ENCODE peak calls at places on chromosomes 6 and 20, in four cellular contexts. One of them, this sample, is unnamed.

GRCh38 chr6:137473651-137474050 is 20.5 kb downstream of the OLIG3 start:
- DNase-seq in neuronal stem cell: peak; percentile 24
- DNase-seq in IMR-90: no peak
- DNase-seq in mesendoderm: no peak
- DNase-seq in this sample: no peak

GRCh38 chr6:16659471-16660156 is 101.6 kb downstream of the ATXN1 start:
- DNase-seq in neuronal stem cell: no peak
- DNase-seq in IMR-90: peak; percentile 41
- DNase-seq in mesendoderm: no peak
- DNase-seq in this sample: no peak

GRCh38 chr6:16140607-16141006 is 11.7 kb downstream of the MYLIP start:
- DNase-seq in neuronal stem cell: no peak
- DNase-seq in IMR-90: no peak
- DNase-seq in mesendoderm: no peak
- DNase-seq in this sample: no peak

GRCh38 chr6:83868639-83869038 is 9.2 kb downstream of the CYB5R4 start:
- DNase-seq in neuronal stem cell: no peak
- DNase-seq in IMR-90: peak; percentile 77
- DNase-seq in mesendoderm: no peak
- DNase-seq in this sample: peak; percentile 15

GRCh38 chr20:12012241-12013222 is 94.8 kb downstream of the BTBD3 start:
- DNase-seq in neuronal stem cell: peak; percentile 42
- DNase-seq in IMR-90: peak; percentile 52
- DNase-seq in mesendoderm: peak; percentile 88
- DNase-seq in this sample: peak; percentile 40

GRCh38 chr6:151681426-151682059 is 125.9 kb upstream of the ESR1 start:
- DNase-seq in neuronal stem cell: no peak
- DNase-seq in IMR-90: no peak
- DNase-seq in mesendoderm: no peak
- DNase-seq in this sample: no peak

GRCh38 chr6:168393126-168393870 is 47.7 kb upstream of the SMOC2 start:
- DNase-seq in neuronal stem cell: no peak
- DNase-seq in IMR-90: no peak
- DNase-seq in mesendoderm: no peak
- DNase-seq in this sample: no peak

GRCh38 chr6:138222901-138223546 is 4.7 kb upstream of the PBOV1 start:
- DNase-seq in neuronal stem cell: no peak
- DNase-seq in IMR-90: no peak
- DNase-seq in mesendoderm: no peak
- DNase-seq in this sample: no peak

GRCh38 chr20:62884556-62884955 is 22.9 kb upstream of the TCFL5 start:
- DNase-seq in neuronal stem cell: no peak
- DNase-seq in IMR-90: no peak
- DNase-seq in mesendoderm: no peak
- DNase-seq in this sample: no peak

GRCh38 chr6:28606424-28607391 is 81.0 kb downstream of the GPX5 start:
- DNase-seq in neuronal stem cell: peak; percentile 57
- DNase-seq in IMR-90: peak; percentile 72
- DNase-seq in mesendoderm: peak; percentile 92
- DNase-seq in this sample: peak; percentile 74

GRCh38 chr20:60152792-60153191 is 194.6 kb downstream of the CDH26 start:
- DNase-seq in neuronal stem cell: no peak
- DNase-seq in IMR-90: no peak
- DNase-seq in mesendoderm: no peak
- DNase-seq in this sample: no peak

GRCh38 chr6:15527838-15528617 is 134.8 kb downstream of the DTNBP1 start:
- DNase-seq in neuronal stem cell: no peak
- DNase-seq in IMR-90: peak; percentile 44
- DNase-seq in mesendoderm: no peak
- DNase-seq in this sample: no peak

GRCh38 chr20:48455606-48456360 is 372.0 kb downstream of the PREX1 start:
- DNase-seq in neuronal stem cell: no peak
- DNase-seq in IMR-90: no peak
- DNase-seq in mesendoderm: peak; percentile 86
- DNase-seq in this sample: no peak

GRCh38 chr6:11585426-11586016 is 48.0 kb downstream of the TMEM170B start:
- DNase-seq in neuronal stem cell: peak; percentile 43
- DNase-seq in IMR-90: peak; percentile 79
- DNase-seq in mesendoderm: peak; percentile 73
- DNase-seq in this sample: peak; percentile 74

GRCh38 chr20:2301164-2301622 is 5.4 kb downstream of the TGM3 start:
- DNase-seq in neuronal stem cell: no peak
- DNase-seq in IMR-90: no peak
- DNase-seq in mesendoderm: peak; percentile 34
- DNase-seq in this sample: peak; percentile 50

GRCh38 chr6:85747093-85747492 is 104.4 kb upstream of the SYNCRIP start:
- DNase-seq in neuronal stem cell: no peak
- DNase-seq in IMR-90: peak; percentile 50
- DNase-seq in mesendoderm: no peak
- DNase-seq in this sample: no peak

GRCh38 chr6:158531970-158532369 is 27.9 kb upstream of the TMEM181 start:
- DNase-seq in neuronal stem cell: no peak
- DNase-seq in IMR-90: no peak
- DNase-seq in mesendoderm: no peak
- DNase-seq in this sample: no peak

GRCh38 chr6:148885154-148885870 is 138.5 kb downstream of the UST start:
- DNase-seq in neuronal stem cell: no peak
- DNase-seq in IMR-90: peak; percentile 91
- DNase-seq in mesendoderm: no peak
- DNase-seq in this sample: peak; percentile 95

GRCh38 chr6:153003294-153003645 is 761 bp upstream of the MTRF1L start:
- DNase-seq in neuronal stem cell: no peak
- DNase-seq in IMR-90: peak; percentile 20
- DNase-seq in mesendoderm: peak; percentile 47
- DNase-seq in this sample: no peak

GRCh38 chr6:66772785-66773184 is 1065.8 kb upstream of the EYS start:
- DNase-seq in neuronal stem cell: no peak
- DNase-seq in IMR-90: no peak
- DNase-seq in mesendoderm: peak; percentile 67
- DNase-seq in this sample: peak; percentile 67

GRCh38 chr6:161476711-161477110 is 202.8 kb upstream of the AGPAT4 start:
- DNase-seq in neuronal stem cell: no peak
- DNase-seq in IMR-90: no peak
- DNase-seq in mesendoderm: no peak
- DNase-seq in this sample: no peak

GRCh38 chr6:144390886-144391285 is 105.8 kb downstream of the UTRN start:
- DNase-seq in neuronal stem cell: no peak
- DNase-seq in IMR-90: peak; percentile 13
- DNase-seq in mesendoderm: no peak
- DNase-seq in this sample: no peak

GRCh38 chr20:16574656-16575355 is 1.6 kb upstream of the KIF16B start:
- DNase-seq in neuronal stem cell: peak; percentile 56
- DNase-seq in IMR-90: peak; percentile 68
- DNase-seq in mesendoderm: peak; percentile 95
- DNase-seq in this sample: peak; percentile 84

GRCh38 chr20:32477594-32478512 is 107.3 kb downstream of the NOL4L start:
- DNase-seq in neuronal stem cell: no peak
- DNase-seq in IMR-90: no peak
- DNase-seq in mesendoderm: no peak
- DNase-seq in this sample: peak; percentile 50

GRCh38 chr6:110285306-110286060 is 72.7 kb downstream of the METTL24 start:
- DNase-seq in neuronal stem cell: no peak
- DNase-seq in IMR-90: no peak
- DNase-seq in mesendoderm: peak; percentile 64
- DNase-seq in this sample: no peak

GRCh38 chr6:79605968-79606764 is 25.0 kb upstream of the SH3BGRL2 start:
- DNase-seq in neuronal stem cell: no peak
- DNase-seq in IMR-90: no peak
- DNase-seq in mesendoderm: peak; percentile 47
- DNase-seq in this sample: no peak

GRCh38 chr6:48213076-48213788 is 102.2 kb upstream of the PTCHD4 start:
- DNase-seq in neuronal stem cell: no peak
- DNase-seq in IMR-90: no peak
- DNase-seq in mesendoderm: no peak
- DNase-seq in this sample: peak; percentile 13

GRCh38 chr6:22366214-22366613 is 69.4 kb upstream of the PRL start:
- DNase-seq in neuronal stem cell: no peak
- DNase-seq in IMR-90: peak; percentile 27
- DNase-seq in mesendoderm: no peak
- DNase-seq in this sample: peak; percentile 45

GRCh38 chr6:149362289-149362688 is 37.8 kb upstream of the SUMO4 start:
- DNase-seq in neuronal stem cell: no peak
- DNase-seq in IMR-90: no peak
- DNase-seq in mesendoderm: no peak
- DNase-seq in this sample: no peak

GRCh38 chr6:6674872-6675271 is 86.4 kb downstream of the LY86 start:
- DNase-seq in neuronal stem cell: no peak
- DNase-seq in IMR-90: no peak
- DNase-seq in mesendoderm: peak; percentile 66
- DNase-seq in this sample: no peak

GRCh38 chr6:99548706-99549105 is 19.8 kb downstream of the CCNC start:
- DNase-seq in neuronal stem cell: no peak
- DNase-seq in IMR-90: no peak
- DNase-seq in mesendoderm: no peak
- DNase-seq in this sample: no peak

GRCh38 chr6:17022604-17023003 is 79.2 kb upstream of the STMND1 start:
- DNase-seq in neuronal stem cell: no peak
- DNase-seq in IMR-90: no peak
- DNase-seq in mesendoderm: no peak
- DNase-seq in this sample: no peak

GRCh38 chr6:7183707-7184106 is 75.9 kb downstream of the RREB1 start:
- DNase-seq in neuronal stem cell: no peak
- DNase-seq in IMR-90: no peak
- DNase-seq in mesendoderm: peak; percentile 67
- DNase-seq in this sample: no peak

DNA sequence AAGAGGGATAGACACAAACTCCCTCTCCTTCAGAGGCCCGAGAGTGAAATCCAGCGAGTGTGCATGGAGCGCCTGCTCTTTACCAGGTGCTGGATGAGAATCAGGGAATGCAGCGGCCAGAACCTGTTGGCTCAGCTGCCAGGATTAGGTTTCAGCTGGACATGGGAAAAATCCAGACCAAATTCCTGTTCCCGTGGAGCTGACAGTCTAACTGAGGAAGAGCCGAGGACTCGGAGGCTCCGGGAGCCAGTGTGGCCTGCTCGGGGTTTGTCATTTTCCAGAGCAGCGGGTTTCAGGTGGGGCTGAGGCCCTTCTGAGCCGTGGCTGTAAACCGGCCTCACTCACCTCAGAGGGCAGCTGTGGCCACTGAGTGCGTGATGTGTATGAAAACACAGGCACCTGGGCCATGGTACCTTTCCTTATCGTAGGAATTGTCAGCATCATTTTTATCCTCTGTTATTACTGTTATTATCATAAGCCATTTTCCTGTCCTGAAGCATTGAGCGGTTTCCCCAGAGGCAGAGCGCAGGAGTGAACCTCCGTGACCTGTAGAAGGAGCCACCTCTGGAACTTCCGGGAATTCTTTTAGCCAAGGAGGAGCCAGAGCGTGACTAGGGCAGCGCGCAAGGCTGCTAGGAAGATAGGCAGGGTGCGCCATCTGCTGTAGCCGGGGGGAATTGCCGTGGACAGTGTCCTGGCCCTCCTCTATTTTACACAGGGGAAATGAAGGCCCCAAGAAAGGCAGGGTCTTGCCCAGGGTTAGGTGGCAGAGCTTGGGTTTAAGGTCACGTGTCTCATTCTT is 27.3 kb downstream of the PKIG start:
- DNase-seq in neuronal stem cell: peak; percentile 80
- DNase-seq in IMR-90: peak; percentile 78
- DNase-seq in mesendoderm: peak; percentile 95
- DNase-seq in this sample: peak; percentile 86
- H2BK5ac ChIP-seq in neuronal stem cell: no peak overlapping the region
- H2BK5ac ChIP-seq in IMR-90: peak overlapping the region; percentile 43
- H2BK5ac ChIP-seq in mesendoderm: no peak overlapping the region
- H2BK5ac ChIP-seq in this sample: no peak overlapping the region

GRCh38 chr20:37464611-37465010 is 56.4 kb upstream of the NNAT start:
- DNase-seq in neuronal stem cell: no peak
- DNase-seq in IMR-90: no peak
- DNase-seq in mesendoderm: no peak
- DNase-seq in this sample: no peak
- H3K4me3 ChIP-seq in neuronal stem cell: no peak overlapping the region
- H3K4me3 ChIP-seq in IMR-90: no peak overlapping the region
- H3K4me3 ChIP-seq in mesendoderm: no peak overlapping the region
- H3K4me3 ChIP-seq in this sample: no peak overlapping the region

DNA sequence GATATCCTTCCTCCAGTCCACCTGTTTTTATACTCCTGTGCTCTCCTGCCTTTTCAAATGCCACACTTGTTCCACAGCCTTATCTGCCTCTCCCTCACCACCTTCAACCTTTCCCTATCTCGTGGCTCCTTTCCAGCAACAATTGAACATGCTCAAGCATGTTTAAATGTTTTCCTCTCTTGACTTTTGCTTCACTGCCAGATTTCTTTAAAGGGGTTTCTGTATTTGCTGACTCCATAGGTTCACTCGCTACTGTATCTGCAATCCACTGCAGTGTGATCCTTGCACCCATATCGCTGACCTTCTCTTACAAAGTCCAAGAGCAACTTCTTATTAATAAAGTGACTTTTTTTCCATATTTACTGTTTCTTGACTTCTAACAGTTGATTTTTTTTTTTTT is 11.2 kb upstream of the GMNN start:
- DNase-seq in neuronal stem cell: no peak
- DNase-seq in IMR-90: no peak
- DNase-seq in mesendoderm: no peak
- DNase-seq in this sample: no peak
- H2BK5ac ChIP-seq in neuronal stem cell: no peak overlapping the region
- H2BK5ac ChIP-seq in IMR-90: no peak overlapping the region
- H2BK5ac ChIP-seq in mesendoderm: no peak overlapping the region
- H2BK5ac ChIP-seq in this sample: no peak overlapping the region

GRCh38 chr6:139270249-139270648 is 21.5 kb downstream of the TXLNB start:
- DNase-seq in neuronal stem cell: no peak
- DNase-seq in IMR-90: no peak
- DNase-seq in mesendoderm: no peak
- DNase-seq in this sample: no peak

GRCh38 chr6:139265512-139266190 is 26.1 kb downstream of the TXLNB start:
- DNase-seq in neuronal stem cell: no peak
- DNase-seq in IMR-90: no peak
- DNase-seq in mesendoderm: no peak
- DNase-seq in this sample: no peak

GRCh38 chr6:139271056-139271455 is 20.7 kb downstream of the TXLNB start:
- DNase-seq in neuronal stem cell: no peak
- DNase-seq in IMR-90: peak; percentile 77
- DNase-seq in mesendoderm: no peak
- DNase-seq in this sample: peak; percentile 87
- H3K4me3 ChIP-seq in neuronal stem cell: no peak overlapping the region
- H3K4me3 ChIP-seq in IMR-90: no peak overlapping the region
- H3K4me3 ChIP-seq in mesendoderm: no peak overlapping the region
- H3K4me3 ChIP-seq in this sample: no peak overlapping the region

GRCh38 chr20:33830371-33830770 is 19.2 kb downstream of the CHMP4B start:
- DNase-seq in neuronal stem cell: no peak
- DNase-seq in IMR-90: peak; percentile 46
- DNase-seq in mesendoderm: no peak
- DNase-seq in this sample: peak; percentile 65
- H2BK5ac ChIP-seq in neuronal stem cell: no peak overlapping the region
- H2BK5ac ChIP-seq in IMR-90: no peak overlapping the region
- H2BK5ac ChIP-seq in mesendoderm: no peak overlapping the region
- H2BK5ac ChIP-seq in this sample: no peak overlapping the region